ENCODE peak calls at places on chromosomes 12 and 14, in eight cellular contexts. N, W, X, H, C, U, B and T are unnamed samples.
A peak's percentile ranks its signal among the peaks of the same experiment; 100 is the strongest.

GRCh38 chr12:65496617-65497016 is 218.1 kb downstream of the MSRB3 start:
- DNase-seq in C (peak; percentile 64), H (no peak), U (peak; percentile 41), X (no peak), N (no peak), B (peak; percentile 70), W (peak; percentile 18), T (no peak)

GRCh38 chr12:51322452-51322851 is 1.5 kb downstream of the BIN2 start:
- DNase-seq in N (no peak), B (no peak), H (no peak), C (no peak), U (peak; percentile 54), X (no peak), W (no peak), T (no peak)

GRCh38 chr14:74871819-74872218 is 4.1 kb downstream of the PROX2 start:
- DNase-seq in N (no peak), W (no peak), H (no peak), B (no peak), U (no peak), C (no peak), X (no peak), T (no peak)

GRCh38 chr14:103109789-103110415 is 13.4 kb upstream of the TNFAIP2 start:
- DNase-seq in N (peak; percentile 73), H (no peak), W (peak; percentile 38), C (peak; percentile 81), X (no peak), U (no peak), B (peak; percentile 65), T (peak; percentile 28)

GRCh38 chr12:12432373-12432772 is 75.5 kb downstream of the BORCS5 start:
- DNase-seq in C (peak; percentile 87), N (no peak), H (no peak), W (no peak), X (no peak), U (no peak), B (peak; percentile 86), T (peak; percentile 84)

GRCh38 chr14:69865701-69866365 is 13.4 kb upstream of the SMOC1 start:
- DNase-seq in U (no peak), X (no peak), H (no peak), C (no peak), N (no peak), W (no peak), B (no peak), T (no peak)

GRCh38 chr14:51293149-51293925 is 53.3 kb downstream of the TMX1 start:
- DNase-seq in X (no peak), C (peak; percentile 36), N (peak; percentile 54), B (peak; percentile 55), W (peak; percentile 68), H (no peak), U (no peak), T (no peak)

GRCh38 chr12:4486049-4486699 is 40.6 kb upstream of the FGF6 start:
- DNase-seq in B (no peak), H (no peak), W (no peak), N (no peak), X (no peak), U (no peak), C (no peak), T (no peak)

GRCh38 chr12:49548822-49549648 is 10.2 kb downstream of the KCNH3 start:
- DNase-seq in U (no peak), C (no peak), W (no peak), H (no peak), X (no peak), N (no peak), B (peak; percentile 47), T (no peak)
- TF ChIP-seq CTCF in U (no peak), C (peak; percentile 14), W (peak; percentile 48), H (peak; percentile 15), X (peak; percentile 22), N (no peak), B (peak; percentile 34), T (peak; percentile 54)

GRCh38 chr14:24197066-24197465 is 1.8 kb upstream of the TM9SF1 start:
- DNase-seq in B (no peak), X (no peak), U (no peak), N (no peak), W (no peak), C (no peak), H (no peak), T (no peak)
- H3K4me3 ChIP-seq in B (peak overlapping the region; percentile 97), X (no peak overlapping the region), U (peak overlapping the region; percentile 7), N (no peak overlapping the region), W (no peak overlapping the region), C (no peak overlapping the region), H (no peak overlapping the region), T (no peak overlapping the region)

GRCh38 chr14:105525861-105526780 is at the start of gene TMEM121:
- DNase-seq in C (no peak), B (peak; percentile 50), U (no peak), H (no peak), W (no peak), N (peak; percentile 39), X (no peak), T (no peak)
- TF ChIP-seq CTCF in C (no peak), B (no peak), U (no peak), H (no peak), W (no peak), N (no peak), X (no peak), T (no peak)

GRCh38 chr12:6336079-6336858 is 5.6 kb downstream of the TNFRSF1A start:
- DNase-seq in U (peak; percentile 96), N (peak; percentile 96), C (peak; percentile 100), B (peak; percentile 100), H (peak; percentile 74), X (no peak), W (peak; percentile 94), T (peak; percentile 100)
- H3K4me3 ChIP-seq in U (peak overlapping the region; percentile 98), N (peak overlapping the region; percentile 60), C (peak overlapping the region; percentile 98), B (peak overlapping the region; percentile 97), H (peak overlapping the region; percentile 96), X (peak overlapping the region; percentile 77), W (peak overlapping the region; percentile 30), T (peak overlapping the region; percentile 33)

DNA sequence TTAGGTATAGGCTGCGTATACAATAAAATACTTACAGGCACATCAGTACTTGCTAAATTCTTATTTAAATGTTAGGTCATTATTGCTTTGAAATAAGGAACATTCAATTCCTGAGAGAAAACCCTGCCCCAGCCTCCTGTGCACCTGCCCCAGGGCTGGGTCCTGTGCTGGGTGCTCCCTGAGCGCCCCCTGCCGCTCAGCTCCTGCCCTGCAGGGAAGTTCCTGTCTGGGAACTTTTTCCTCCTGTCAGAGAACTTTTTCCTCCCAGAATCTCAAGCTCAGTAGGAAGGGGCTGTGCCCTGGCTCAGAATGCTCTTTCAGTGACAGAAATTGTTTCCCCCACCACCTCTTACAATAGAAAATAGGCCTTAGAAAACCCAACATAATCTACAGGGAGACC is 751.1 kb downstream of the TMEM121 start:
- DNase-seq in N (no peak), H (no peak), B (no peak), X (no peak), W (no peak), C (no peak), U (peak; percentile 8), T (no peak)
- TF ChIP-seq CTCF in N (no peak), H (peak; percentile 42), B (no peak), X (peak; percentile 46), W (peak; percentile 26), C (no peak), U (peak; percentile 78), T (no peak)

GRCh38 chr12:107247650-107248049 is 154.3 kb upstream of the CRY1 start:
- DNase-seq in U (no peak), N (no peak), B (no peak), C (no peak), X (no peak), H (no peak), W (no peak), T (no peak)
- H3K4me3 ChIP-seq in U (no peak overlapping the region), N (no peak overlapping the region), B (no peak overlapping the region), C (no peak overlapping the region), X (no peak overlapping the region), H (no peak overlapping the region), W (no peak overlapping the region), T (no peak overlapping the region)

DNA sequence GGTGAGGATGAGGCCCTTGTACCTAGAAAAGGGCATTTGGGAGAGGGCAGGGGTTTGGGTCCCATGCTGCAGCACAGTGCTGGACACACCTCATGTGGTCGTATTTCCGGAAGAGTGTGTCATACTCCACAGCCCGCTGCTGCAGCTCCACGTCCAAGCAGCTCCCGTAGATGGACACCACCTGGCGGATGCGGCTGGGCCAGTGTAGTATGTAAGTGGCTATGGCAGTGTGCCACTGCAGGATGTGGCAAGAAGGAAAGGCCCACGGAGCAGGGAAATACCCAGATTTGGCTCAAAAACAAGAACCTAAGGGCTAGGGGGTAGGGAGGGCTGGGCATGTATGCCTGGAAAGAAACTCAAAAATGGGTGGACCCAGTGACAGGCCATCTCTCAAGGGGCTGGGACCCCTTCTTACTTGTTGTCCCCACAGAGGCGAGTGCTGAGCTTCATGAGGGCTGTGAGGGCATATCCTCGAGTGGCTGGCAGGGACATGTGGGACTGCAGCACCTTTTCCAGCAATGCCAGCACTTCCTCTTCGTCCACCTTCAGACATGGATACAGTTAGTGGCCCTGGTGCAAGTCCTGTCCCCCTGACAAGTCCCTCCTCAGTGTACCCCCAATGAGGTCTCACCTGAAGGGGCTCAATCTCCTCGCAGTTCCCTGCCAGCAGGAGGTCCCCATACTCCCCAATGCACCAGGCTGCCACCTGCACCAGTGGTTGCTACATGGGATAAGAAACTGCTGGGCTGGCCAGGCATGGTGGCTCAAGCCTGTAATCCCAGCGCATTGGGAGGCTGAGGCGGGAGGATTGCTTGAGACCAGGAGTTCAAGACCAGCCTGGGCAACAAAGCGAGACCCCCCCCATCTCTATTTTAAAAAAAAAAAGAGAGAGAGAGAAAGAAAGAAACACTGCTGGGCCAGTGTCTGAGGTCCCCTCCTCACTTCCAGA is 5.4 kb downstream of the AP1G2 start:
- DNase-seq in H (no peak), B (no peak), C (no peak), X (no peak), U (no peak), N (no peak), W (no peak), T (no peak)
- TF ChIP-seq CTCF in H (no peak), B (no peak), C (no peak), X (no peak), U (no peak), N (no peak), W (no peak), T (no peak)

DNA sequence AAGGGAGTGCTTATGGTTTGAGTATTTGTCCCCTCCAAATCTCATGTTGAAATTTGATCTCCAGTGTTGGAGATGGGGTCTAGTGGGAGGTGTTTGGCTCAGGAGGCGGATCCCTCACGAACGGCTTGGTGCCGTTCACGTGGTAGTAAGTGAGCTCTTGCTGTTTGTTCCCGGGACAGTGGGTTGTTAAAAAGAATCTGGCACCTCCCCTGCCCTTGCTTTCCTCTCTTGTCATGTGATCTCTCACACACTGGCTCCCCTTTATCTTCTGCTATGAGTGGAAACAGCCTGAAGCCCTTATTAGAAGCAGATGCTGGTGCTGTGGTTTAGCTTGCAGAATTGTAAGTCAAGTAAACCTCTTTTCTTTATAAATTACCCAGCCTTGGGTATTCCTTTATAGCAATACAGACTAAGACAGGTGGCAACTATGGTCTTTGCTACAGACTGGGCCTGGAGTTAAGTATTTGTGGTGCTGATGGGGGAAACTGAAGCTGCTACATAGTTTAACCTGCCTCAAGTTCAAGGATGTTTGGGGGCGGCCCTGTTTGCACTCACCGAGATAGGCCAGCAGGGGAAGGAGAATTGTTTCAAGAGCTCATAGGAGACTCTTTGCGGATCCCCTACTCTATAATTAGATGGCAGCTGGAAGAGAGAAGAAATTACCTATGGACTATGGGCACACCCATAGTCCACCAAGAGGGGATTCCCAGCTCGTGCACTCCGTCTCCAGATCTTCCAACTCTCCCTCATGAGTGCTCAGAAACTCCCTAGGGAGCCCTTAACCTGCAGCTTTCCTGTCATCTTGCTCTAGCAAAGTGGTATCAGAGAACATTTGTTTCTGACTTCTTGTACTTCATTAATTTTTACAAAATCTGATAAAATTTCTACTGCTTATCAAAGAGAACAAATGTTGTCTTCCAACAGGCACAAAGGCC is 164.6 kb downstream of the SLC15A5 start:
- DNase-seq in U (peak; percentile 50), N (no peak), H (no peak), B (peak; percentile 16), W (peak; percentile 3), X (no peak), C (peak; percentile 23), T (no peak)
- H3K4me3 ChIP-seq in U (no peak overlapping the region), N (no peak overlapping the region), H (no peak overlapping the region), B (no peak overlapping the region), W (no peak overlapping the region), X (no peak overlapping the region), C (no peak overlapping the region), T (no peak overlapping the region)